ENCODE peak calls at places on chromosomes 12 and 14, in four cellular contexts. F is NCI-H748 treated with DMSO at 0.1 percent for 48 hours, Y is Daoy, K is substantia nigra. C is an unnamed sample.

GRCh38 chr12:53145383-53145782 is 35.1 kb upstream of the ZNF740 start:
- DNase-seq in K (no peak), Y (no peak), F (no peak), C (no peak)

GRCh38 chr12:110004598-110004997 is 5.4 kb downstream of the ANKRD13A start:
- DNase-seq in F (no peak), K (no peak), Y (no peak), C (no peak)

GRCh38 chr14:24481622-24482324 is 26.3 kb downstream of the CMA1 start:
- DNase-seq in K (no peak), F (peak; percentile 10), Y (peak; percentile 44), C (peak; percentile 90)

GRCh38 chr12:32301216-32301615 is 98.1 kb upstream of the FGD4 start:
- DNase-seq in F (no peak), Y (no peak), K (no peak), C (no peak)

GRCh38 chr14:77268989-77269595 is 1.9 kb downstream of the NGB start:
- DNase-seq in Y (no peak), F (no peak), K (no peak), C (no peak)

GRCh38 chr14:66884149-66884548 is 305.1 kb upstream of the GARIN2 start:
- DNase-seq in K (no peak), Y (no peak), F (no peak), C (no peak)

GRCh38 chr12:6295187-6295811 is 15.2 kb upstream of the PLEKHG6 start:
- DNase-seq in Y (peak; percentile 91), F (peak; percentile 72), K (no peak), C (peak; percentile 89)

GRCh38 chr12:117827660-117828059 is 141.1 kb downstream of the KSR2 start:
- DNase-seq in F (no peak), K (no peak), Y (no peak), C (no peak)

GRCh38 chr12:104852102-104852501 is 106.0 kb downstream of the SLC41A2 start:
- DNase-seq in K (no peak), F (no peak), Y (no peak), C (no peak)

GRCh38 chr14:97413991-97414717 is 617.0 kb downstream of the VRK1 start:
- DNase-seq in F (no peak), Y (no peak), K (no peak), C (no peak)

GRCh38 chr12:851913-852312 is 97.6 kb downstream of the RAD52 start:
- DNase-seq in K (no peak), Y (peak; percentile 21), F (no peak), C (no peak)

GRCh38 chr14:61472801-61473376 is 151.5 kb downstream of the PRKCH start:
- DNase-seq in K (no peak), F (no peak), Y (peak; percentile 45), C (no peak)

GRCh38 chr14:102086346-102086971 is 385 bp downstream of the HSP90AA1 start:
- DNase-seq in K (peak; percentile 46), Y (peak; percentile 73), F (peak; percentile 10), C (no peak)

GRCh38 chr14:94376976-94377865 is 11.2 kb downstream of the SERPINA1 start:
- DNase-seq in K (no peak), Y (no peak), F (no peak), C (peak; percentile 34)

GRCh38 chr14:59695198-59695597 is 118.6 kb upstream of the CCDC175 start:
- DNase-seq in K (no peak), F (no peak), Y (no peak), C (no peak)

GRCh38 chr12:132268674-132269073 is 60.7 kb downstream of the GALNT9 start:
- DNase-seq in F (no peak), K (no peak), Y (no peak), C (no peak)

GRCh38 chr12:117298191-117298590 is 63.2 kb downstream of the NOS1 start:
- DNase-seq in F (no peak), Y (no peak), K (no peak), C (no peak)

GRCh38 chr12:24822121-24822899 is 126.6 kb downstream of the BCAT1 start:
- DNase-seq in Y (peak; percentile 41), F (no peak), K (no peak), C (no peak)